ENCODE peak calls at places on chromosomes 5 and 9, in ten cellular contexts. One of them, this sample, is unnamed.

GRCh38 chr9:104871961-104872527 is 55.9 kb downstream of the ABCA1 start:
- DNase-seq in cardiac fibroblast: no peak
- DNase-seq in effector memory CD4-positive, alpha-beta T cell: no peak
- DNase-seq in CD8-positive, alpha-beta T cell: no peak
- DNase-seq in tibial nerve: no peak
- DNase-seq in GM12878: no peak
- DNase-seq in cardiac muscle cell: no peak
- DNase-seq in upper lobe of right lung: no peak
- DNase-seq in ascending aorta: no peak
- DNase-seq in MM.1S: no peak
- DNase-seq in this sample: no peak

GRCh38 chr9:137021979-137022619 is 5.9 kb downstream of the ABCA2 start:
- DNase-seq in cardiac fibroblast: peak
- DNase-seq in effector memory CD4-positive, alpha-beta T cell: peak
- DNase-seq in CD8-positive, alpha-beta T cell: peak
- DNase-seq in tibial nerve: no peak
- DNase-seq in GM12878: no peak
- DNase-seq in cardiac muscle cell: peak
- DNase-seq in upper lobe of right lung: peak
- DNase-seq in ascending aorta: no peak
- DNase-seq in MM.1S: peak
- DNase-seq in this sample: peak

GRCh38 chr5:143916441-143916840 is 104.5 kb downstream of the HMHB1 start:
- DNase-seq in cardiac fibroblast: no peak
- DNase-seq in effector memory CD4-positive, alpha-beta T cell: no peak
- DNase-seq in CD8-positive, alpha-beta T cell: no peak
- DNase-seq in tibial nerve: no peak
- DNase-seq in GM12878: no peak
- DNase-seq in cardiac muscle cell: no peak
- DNase-seq in upper lobe of right lung: no peak
- DNase-seq in ascending aorta: no peak
- DNase-seq in MM.1S: no peak
- DNase-seq in this sample: no peak

GRCh38 chr9:79277916-79278447 is 293.8 kb upstream of the TLE4 start:
- DNase-seq in cardiac fibroblast: no peak
- DNase-seq in effector memory CD4-positive, alpha-beta T cell: no peak
- DNase-seq in CD8-positive, alpha-beta T cell: no peak
- DNase-seq in tibial nerve: no peak
- DNase-seq in GM12878: no peak
- DNase-seq in cardiac muscle cell: no peak
- DNase-seq in upper lobe of right lung: no peak
- DNase-seq in ascending aorta: no peak
- DNase-seq in MM.1S: no peak
- DNase-seq in this sample: no peak

GRCh38 chr5:54959673-54960418 is 25.5 kb downstream of the ESM1 start:
- DNase-seq in cardiac fibroblast: peak
- DNase-seq in effector memory CD4-positive, alpha-beta T cell: no peak
- DNase-seq in CD8-positive, alpha-beta T cell: no peak
- DNase-seq in tibial nerve: no peak
- DNase-seq in GM12878: no peak
- DNase-seq in cardiac muscle cell: peak
- DNase-seq in upper lobe of right lung: no peak
- DNase-seq in ascending aorta: no peak
- DNase-seq in MM.1S: no peak
- DNase-seq in this sample: peak

GRCh38 chr9:107284636-107285035 is 1.6 kb downstream of the RAD23B start:
- DNase-seq in cardiac fibroblast: no peak
- DNase-seq in effector memory CD4-positive, alpha-beta T cell: no peak
- DNase-seq in CD8-positive, alpha-beta T cell: no peak
- DNase-seq in tibial nerve: no peak
- DNase-seq in GM12878: no peak
- DNase-seq in cardiac muscle cell: no peak
- DNase-seq in upper lobe of right lung: no peak
- DNase-seq in ascending aorta: no peak
- DNase-seq in MM.1S: peak
- DNase-seq in this sample: no peak

GRCh38 chr9:92496401-92496800 is 14.1 kb upstream of the ASPN start:
- DNase-seq in cardiac fibroblast: peak
- DNase-seq in effector memory CD4-positive, alpha-beta T cell: no peak
- DNase-seq in CD8-positive, alpha-beta T cell: no peak
- DNase-seq in tibial nerve: no peak
- DNase-seq in GM12878: no peak
- DNase-seq in cardiac muscle cell: no peak
- DNase-seq in upper lobe of right lung: no peak
- DNase-seq in ascending aorta: no peak
- DNase-seq in MM.1S: no peak
- DNase-seq in this sample: no peak

GRCh38 chr5:612498-613424 is 621 bp downstream of the CEP72 start:
- DNase-seq in cardiac fibroblast: peak
- DNase-seq in effector memory CD4-positive, alpha-beta T cell: no peak
- DNase-seq in CD8-positive, alpha-beta T cell: no peak
- DNase-seq in tibial nerve: no peak
- DNase-seq in GM12878: no peak
- DNase-seq in cardiac muscle cell: peak
- DNase-seq in upper lobe of right lung: no peak
- DNase-seq in ascending aorta: peak
- DNase-seq in MM.1S: peak
- DNase-seq in this sample: peak

DNA sequence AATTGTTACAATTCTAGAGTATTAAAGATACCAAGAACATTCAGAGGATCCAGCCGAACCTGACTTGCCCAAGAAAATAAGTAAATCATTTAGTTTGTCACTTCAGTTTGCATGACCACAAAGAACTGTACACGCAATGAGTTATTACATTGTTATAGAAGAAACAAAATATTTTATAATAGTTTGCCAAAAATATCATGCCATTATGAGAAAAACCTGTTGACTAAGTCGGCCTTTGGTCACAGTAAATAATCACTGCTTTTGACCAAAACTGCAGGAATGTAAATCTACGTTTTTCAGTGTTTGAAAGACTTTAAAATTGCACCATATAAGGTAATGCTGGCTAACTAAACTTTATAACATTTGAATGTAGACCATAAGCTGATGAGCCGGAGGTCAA is 27.9 kb downstream of the TRIO start:
- DNase-seq in cardiac fibroblast: peak
- DNase-seq in effector memory CD4-positive, alpha-beta T cell: no peak
- DNase-seq in CD8-positive, alpha-beta T cell: no peak
- DNase-seq in tibial nerve: no peak
- DNase-seq in GM12878: no peak
- DNase-seq in cardiac muscle cell: peak
- DNase-seq in upper lobe of right lung: no peak
- DNase-seq in ascending aorta: no peak
- DNase-seq in MM.1S: no peak
- DNase-seq in this sample: no peak
- H3K4me3 ChIP-seq in cardiac fibroblast: no peak
- H3K4me3 ChIP-seq in effector memory CD4-positive, alpha-beta T cell: no peak
- H3K4me3 ChIP-seq in CD8-positive, alpha-beta T cell: no peak
- H3K4me3 ChIP-seq in tibial nerve: no peak
- H3K4me3 ChIP-seq in GM12878: peak
- H3K4me3 ChIP-seq in cardiac muscle cell: no peak
- H3K4me3 ChIP-seq in upper lobe of right lung: no peak
- H3K4me3 ChIP-seq in ascending aorta: no peak
- H3K4me3 ChIP-seq in MM.1S: no peak
- H3K4me3 ChIP-seq in this sample: no peak

GRCh38 chr5:14185336-14186131 is 42.4 kb downstream of the TRIO start:
- DNase-seq in cardiac fibroblast: peak
- DNase-seq in effector memory CD4-positive, alpha-beta T cell: no peak
- DNase-seq in CD8-positive, alpha-beta T cell: no peak
- DNase-seq in tibial nerve: no peak
- DNase-seq in GM12878: no peak
- DNase-seq in cardiac muscle cell: peak
- DNase-seq in upper lobe of right lung: no peak
- DNase-seq in ascending aorta: no peak
- DNase-seq in MM.1S: no peak
- DNase-seq in this sample: no peak

GRCh38 chr5:14184725-14185124 is 41.6 kb downstream of the TRIO start:
- DNase-seq in cardiac fibroblast: peak
- DNase-seq in effector memory CD4-positive, alpha-beta T cell: no peak
- DNase-seq in CD8-positive, alpha-beta T cell: no peak
- DNase-seq in tibial nerve: no peak
- DNase-seq in GM12878: no peak
- DNase-seq in cardiac muscle cell: no peak
- DNase-seq in upper lobe of right lung: no peak
- DNase-seq in ascending aorta: peak
- DNase-seq in MM.1S: no peak
- DNase-seq in this sample: no peak

GRCh38 chr5:14183187-14183939 is 40.2 kb downstream of the TRIO start:
- DNase-seq in cardiac fibroblast: peak
- DNase-seq in effector memory CD4-positive, alpha-beta T cell: no peak
- DNase-seq in CD8-positive, alpha-beta T cell: no peak
- DNase-seq in tibial nerve: no peak
- DNase-seq in GM12878: no peak
- DNase-seq in cardiac muscle cell: no peak
- DNase-seq in upper lobe of right lung: no peak
- DNase-seq in ascending aorta: no peak
- DNase-seq in MM.1S: no peak
- DNase-seq in this sample: no peak

GRCh38 chr5:14182761-14183160 is 39.6 kb downstream of the TRIO start:
- DNase-seq in cardiac fibroblast: no peak
- DNase-seq in effector memory CD4-positive, alpha-beta T cell: no peak
- DNase-seq in CD8-positive, alpha-beta T cell: no peak
- DNase-seq in tibial nerve: no peak
- DNase-seq in GM12878: no peak
- DNase-seq in cardiac muscle cell: no peak
- DNase-seq in upper lobe of right lung: no peak
- DNase-seq in ascending aorta: no peak
- DNase-seq in MM.1S: no peak
- DNase-seq in this sample: peak

GRCh38 chr5:14184082-14184481 is 40.9 kb downstream of the TRIO start:
- DNase-seq in cardiac fibroblast: peak
- DNase-seq in effector memory CD4-positive, alpha-beta T cell: no peak
- DNase-seq in CD8-positive, alpha-beta T cell: no peak
- DNase-seq in tibial nerve: no peak
- DNase-seq in GM12878: no peak
- DNase-seq in cardiac muscle cell: no peak
- DNase-seq in upper lobe of right lung: no peak
- DNase-seq in ascending aorta: no peak
- DNase-seq in MM.1S: no peak
- DNase-seq in this sample: no peak
- H3K4me3 ChIP-seq in cardiac fibroblast: no peak
- H3K4me3 ChIP-seq in effector memory CD4-positive, alpha-beta T cell: no peak
- H3K4me3 ChIP-seq in CD8-positive, alpha-beta T cell: no peak
- H3K4me3 ChIP-seq in tibial nerve: no peak
- H3K4me3 ChIP-seq in GM12878: no peak
- H3K4me3 ChIP-seq in cardiac muscle cell: no peak
- H3K4me3 ChIP-seq in upper lobe of right lung: no peak
- H3K4me3 ChIP-seq in ascending aorta: peak
- H3K4me3 ChIP-seq in MM.1S: no peak
- H3K4me3 ChIP-seq in this sample: no peak

DNA sequence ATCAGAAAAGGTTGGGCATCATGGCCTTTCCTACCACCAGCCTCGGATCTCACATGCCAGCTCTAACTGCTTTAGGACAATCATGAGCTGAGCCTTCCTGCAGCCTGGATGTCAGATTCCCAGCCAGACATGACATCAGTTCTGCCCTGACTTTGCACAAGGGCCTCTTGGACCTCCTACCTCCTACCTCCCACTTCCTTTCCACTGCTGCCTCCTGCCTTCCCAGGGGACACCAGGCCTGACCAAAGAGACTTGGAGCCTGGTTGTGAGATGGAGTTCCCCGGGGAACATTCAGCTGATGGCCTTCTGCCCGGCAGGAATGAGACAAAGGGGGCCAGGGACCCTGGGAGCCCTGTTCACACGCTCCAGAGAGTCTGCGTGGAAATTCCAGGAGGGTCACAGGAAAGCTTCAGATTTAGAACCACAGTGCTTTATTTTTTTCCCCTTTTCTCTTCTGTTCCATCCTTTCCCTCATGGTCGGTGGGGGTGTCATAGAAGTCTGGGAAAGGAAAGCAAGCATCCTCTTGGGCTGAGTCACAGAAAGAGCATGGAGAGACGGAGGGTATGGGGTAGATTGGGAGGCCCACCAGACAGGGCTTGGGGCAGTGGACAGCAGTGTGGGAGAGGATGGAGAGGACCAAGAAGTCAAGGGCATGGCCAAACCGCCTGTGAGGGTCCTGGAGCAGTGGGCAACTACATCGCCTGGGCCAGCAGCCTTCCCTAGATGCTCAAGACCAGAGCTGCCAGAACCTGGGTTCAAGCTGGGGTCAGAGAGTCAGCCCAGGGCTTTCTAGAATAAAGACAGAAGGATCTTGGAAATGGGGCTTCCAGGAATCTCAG is 35.5 kb upstream of the IL17B start:
- DNase-seq in cardiac fibroblast: peak
- DNase-seq in effector memory CD4-positive, alpha-beta T cell: no peak
- DNase-seq in CD8-positive, alpha-beta T cell: no peak
- DNase-seq in tibial nerve: no peak
- DNase-seq in GM12878: no peak
- DNase-seq in cardiac muscle cell: peak
- DNase-seq in upper lobe of right lung: no peak
- DNase-seq in ascending aorta: peak
- DNase-seq in MM.1S: no peak
- DNase-seq in this sample: no peak
- H3K4me3 ChIP-seq in cardiac fibroblast: no peak
- H3K4me3 ChIP-seq in effector memory CD4-positive, alpha-beta T cell: no peak
- H3K4me3 ChIP-seq in CD8-positive, alpha-beta T cell: no peak
- H3K4me3 ChIP-seq in tibial nerve: no peak
- H3K4me3 ChIP-seq in GM12878: no peak
- H3K4me3 ChIP-seq in cardiac muscle cell: no peak
- H3K4me3 ChIP-seq in upper lobe of right lung: no peak
- H3K4me3 ChIP-seq in ascending aorta: peak
- H3K4me3 ChIP-seq in MM.1S: no peak
- H3K4me3 ChIP-seq in this sample: no peak

GRCh38 chr5:177131019-177131320 is 2.6 kb upstream of the NSD1 start:
- DNase-seq in cardiac fibroblast: no peak
- DNase-seq in effector memory CD4-positive, alpha-beta T cell: no peak
- DNase-seq in CD8-positive, alpha-beta T cell: no peak
- DNase-seq in tibial nerve: no peak
- DNase-seq in GM12878: no peak
- DNase-seq in cardiac muscle cell: no peak
- DNase-seq in upper lobe of right lung: no peak
- DNase-seq in ascending aorta: no peak
- DNase-seq in MM.1S: no peak
- DNase-seq in this sample: no peak

GRCh38 chr5:177132504-177133118 is 962 bp upstream of the NSD1 start:
- DNase-seq in cardiac fibroblast: no peak
- DNase-seq in effector memory CD4-positive, alpha-beta T cell: peak
- DNase-seq in CD8-positive, alpha-beta T cell: peak
- DNase-seq in tibial nerve: no peak
- DNase-seq in GM12878: no peak
- DNase-seq in cardiac muscle cell: peak
- DNase-seq in upper lobe of right lung: no peak
- DNase-seq in ascending aorta: no peak
- DNase-seq in MM.1S: no peak
- DNase-seq in this sample: peak

GRCh38 chr5:177133119-177133844 is at the start of gene NSD1:
- DNase-seq in cardiac fibroblast: peak
- DNase-seq in effector memory CD4-positive, alpha-beta T cell: peak
- DNase-seq in CD8-positive, alpha-beta T cell: peak
- DNase-seq in tibial nerve: peak
- DNase-seq in GM12878: peak
- DNase-seq in cardiac muscle cell: peak
- DNase-seq in upper lobe of right lung: peak
- DNase-seq in ascending aorta: peak
- DNase-seq in MM.1S: peak
- DNase-seq in this sample: peak

GRCh38 chr5:177131352-177131710 is 2.2 kb upstream of the NSD1 start:
- DNase-seq in cardiac fibroblast: no peak
- DNase-seq in effector memory CD4-positive, alpha-beta T cell: no peak
- DNase-seq in CD8-positive, alpha-beta T cell: no peak
- DNase-seq in tibial nerve: no peak
- DNase-seq in GM12878: no peak
- DNase-seq in cardiac muscle cell: no peak
- DNase-seq in upper lobe of right lung: peak
- DNase-seq in ascending aorta: no peak
- DNase-seq in MM.1S: no peak
- DNase-seq in this sample: no peak

DNA sequence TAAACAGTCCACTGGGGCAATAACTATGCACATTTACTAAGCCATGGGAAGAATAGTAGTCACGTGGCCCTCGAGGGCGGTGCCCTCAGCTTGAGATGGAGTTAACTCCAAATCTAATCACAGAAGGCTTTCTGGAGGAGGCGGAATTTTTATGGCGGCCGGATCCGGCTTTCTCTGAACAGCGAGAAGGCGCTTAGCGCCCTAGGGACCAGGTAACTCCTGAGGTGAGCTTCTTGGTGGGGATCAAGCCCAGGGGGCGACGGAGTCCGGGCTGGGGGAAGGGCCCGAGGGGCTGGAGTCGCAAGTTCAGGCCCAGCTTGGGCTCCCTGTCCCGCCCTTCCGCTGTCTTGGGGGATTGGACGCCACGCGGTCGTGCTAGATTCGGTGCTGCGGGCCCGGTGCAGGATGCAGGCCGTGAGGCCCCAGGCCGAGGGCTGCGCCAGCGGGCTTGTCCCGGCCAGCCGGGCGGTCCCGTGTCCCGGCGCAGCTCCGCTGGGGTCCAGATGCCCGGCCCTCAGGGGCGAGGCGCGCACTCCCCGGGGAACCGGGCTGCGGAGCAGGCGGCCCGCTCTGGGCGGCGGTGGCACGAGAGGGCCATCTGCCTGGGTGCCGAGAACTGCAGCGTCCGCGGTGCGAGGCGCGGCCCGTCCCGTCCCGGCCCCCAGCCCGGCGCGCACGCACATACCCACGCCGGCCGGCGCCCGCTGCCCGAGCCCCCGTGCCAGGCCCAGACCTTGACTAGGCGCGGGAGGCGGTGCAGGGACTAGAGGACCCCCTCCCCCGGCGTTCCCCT is 1.7 kb upstream of the NSD1 start:
- DNase-seq in cardiac fibroblast: peak
- DNase-seq in effector memory CD4-positive, alpha-beta T cell: no peak
- DNase-seq in CD8-positive, alpha-beta T cell: no peak
- DNase-seq in tibial nerve: no peak
- DNase-seq in GM12878: no peak
- DNase-seq in cardiac muscle cell: peak
- DNase-seq in upper lobe of right lung: peak
- DNase-seq in ascending aorta: no peak
- DNase-seq in MM.1S: no peak
- DNase-seq in this sample: peak
- H3K4me3 ChIP-seq in cardiac fibroblast: no peak
- H3K4me3 ChIP-seq in effector memory CD4-positive, alpha-beta T cell: no peak
- H3K4me3 ChIP-seq in CD8-positive, alpha-beta T cell: no peak
- H3K4me3 ChIP-seq in tibial nerve: peak
- H3K4me3 ChIP-seq in GM12878: no peak
- H3K4me3 ChIP-seq in cardiac muscle cell: no peak
- H3K4me3 ChIP-seq in upper lobe of right lung: peak
- H3K4me3 ChIP-seq in ascending aorta: peak
- H3K4me3 ChIP-seq in MM.1S: no peak
- H3K4me3 ChIP-seq in this sample: peak